ENCODE peak calls at places on chromosome 13, in nine cellular contexts. Q, Z, G, B, F, H, M, U and I are unnamed samples.
A peak's percentile ranks its signal among the peaks of the same experiment; 100 is the strongest.

GRCh38 chr13:108345016-108345415 is 75.5 kb downstream of the TNFSF13B start:
- DNase-seq in Q (no peak), Z (no peak), G (no peak), B (no peak), F (no peak), H (no peak), M (no peak), U (no peak), I (no peak)

GRCh38 chr13:113404723-113405471 is 41.0 kb upstream of the GRTP1 start:
- DNase-seq in Q (peak; percentile 32), Z (peak; percentile 50), G (no peak), B (no peak), F (no peak), H (peak; percentile 2), M (peak; percentile 61), U (no peak), I (no peak)

GRCh38 chr13:76991432-76991795 is 467 bp upstream of the CLN5 start:
- DNase-seq in Q (peak; percentile 44), Z (no peak), G (no peak), B (peak; percentile 8), F (no peak), H (no peak), M (no peak), U (peak; percentile 30), I (no peak)

GRCh38 chr13:62682788-62683187 is 1267.1 kb upstream of the PCDH20 start:
- DNase-seq in Q (no peak), Z (no peak), G (no peak), B (no peak), F (no peak), H (no peak), M (no peak), U (no peak), I (no peak)

GRCh38 chr13:20499986-20500385 is 25.7 kb downstream of the CRYL1 start:
- DNase-seq in Q (no peak), Z (no peak), G (no peak), B (no peak), F (no peak), H (no peak), M (no peak), U (no peak), I (no peak)

GRCh38 chr13:66266761-66267160 is 963.4 kb downstream of the PCDH9 start:
- DNase-seq in Q (no peak), Z (no peak), G (no peak), B (no peak), F (no peak), H (no peak), M (no peak), U (no peak), I (no peak)

GRCh38 chr13:97401421-97401820 is 32.5 kb upstream of the RAP2A start:
- DNase-seq in Q (no peak), Z (no peak), G (no peak), B (no peak), F (no peak), H (no peak), M (no peak), U (no peak), I (no peak)

GRCh38 chr13:40031031-40031430 is 375.6 kb downstream of the COG6 start:
- DNase-seq in Q (no peak), Z (no peak), G (peak; percentile 86), B (peak; percentile 83), F (no peak), H (no peak), M (no peak), U (no peak), I (no peak)

GRCh38 chr13:110683921-110684320 is 22.0 kb downstream of the CARS2 start:
- DNase-seq in Q (no peak), Z (no peak), G (no peak), B (no peak), F (no peak), H (no peak), M (no peak), U (no peak), I (no peak)

GRCh38 chr13:110681868-110682550 is 23.9 kb downstream of the CARS2 start:
- DNase-seq in Q (no peak), Z (no peak), G (no peak), B (no peak), F (no peak), H (no peak), M (no peak), U (no peak), I (no peak)

GRCh38 chr13:110682746-110683145 is 23.2 kb downstream of the CARS2 start:
- DNase-seq in Q (no peak), Z (no peak), G (no peak), B (no peak), F (no peak), H (no peak), M (no peak), U (no peak), I (no peak)

GRCh38 chr13:110684388-110685056 is 21.4 kb downstream of the CARS2 start:
- DNase-seq in Q (no peak), Z (no peak), G (no peak), B (no peak), F (no peak), H (no peak), M (no peak), U (peak; percentile 12), I (peak; percentile 75)

DNA sequence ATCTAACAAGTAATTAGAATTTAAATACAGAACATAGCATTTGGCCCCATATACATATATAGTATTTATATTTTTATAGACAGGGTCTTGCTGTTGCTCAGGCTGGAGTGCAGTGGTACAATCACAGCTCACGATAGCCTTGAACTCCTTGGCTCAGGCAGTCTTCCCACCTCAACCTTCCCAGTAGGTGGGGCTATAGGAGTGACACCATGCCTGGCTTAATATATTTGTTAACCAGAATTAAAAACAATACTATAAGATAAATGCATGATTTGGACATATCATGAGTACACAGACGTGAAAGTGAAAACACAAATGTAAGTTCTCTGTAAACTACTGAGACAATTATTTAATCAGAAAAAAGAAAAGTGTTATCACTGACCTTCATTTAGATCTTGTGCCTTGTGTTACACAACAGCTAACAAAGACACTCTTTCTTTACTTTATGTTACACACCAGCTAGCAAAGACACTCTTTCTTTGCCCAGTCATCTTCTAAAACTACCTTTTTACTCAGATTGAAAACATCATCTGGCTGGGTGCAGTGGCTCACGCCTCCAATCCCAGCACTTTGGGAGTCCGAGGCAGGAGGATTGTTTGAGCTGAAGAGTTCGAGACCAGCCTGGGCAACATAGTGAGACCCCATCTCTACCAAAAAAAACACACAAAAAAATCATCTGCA is 22.6 kb downstream of the CARS2 start:
- DNase-seq in Q (no peak), Z (no peak), G (peak; percentile 36), B (no peak), F (no peak), H (no peak), M (no peak), U (no peak), I (no peak)
- TF ChIP-seq CTCF in Q (peak; percentile 27), Z (no peak), G (peak; percentile 36), B (no peak), F (peak; percentile 51), H (peak; percentile 50), M (no peak), U (peak; percentile 24), I (peak; percentile 45)

GRCh38 chr13:110045202-110045601 is 258.8 kb upstream of the IRS2 start:
- DNase-seq in Q (no peak), Z (no peak), G (no peak), B (no peak), F (no peak), H (no peak), M (no peak), U (no peak), I (no peak)

GRCh38 chr13:110042253-110042652 is 255.9 kb upstream of the IRS2 start:
- DNase-seq in Q (no peak), Z (no peak), G (no peak), B (peak; percentile 24), F (peak; percentile 45), H (no peak), M (no peak), U (no peak), I (no peak)

GRCh38 chr13:110045919-110046318 is 259.5 kb upstream of the IRS2 start:
- DNase-seq in Q (no peak), Z (no peak), G (no peak), B (no peak), F (no peak), H (no peak), M (no peak), U (no peak), I (no peak)

GRCh38 chr13:110047511-110047910 is 259.4 kb downstream of the COL4A1 start:
- DNase-seq in Q (peak; percentile 89), Z (peak; percentile 64), G (peak; percentile 94), B (peak; percentile 99), F (peak; percentile 65), H (no peak), M (peak; percentile 82), U (peak; percentile 38), I (no peak)

GRCh38 chr13:110044521-110045200 is 258.3 kb upstream of the IRS2 start:
- DNase-seq in Q (no peak), Z (no peak), G (peak; percentile 86), B (peak; percentile 63), F (peak; percentile 67), H (no peak), M (no peak), U (no peak), I (no peak)
- TF ChIP-seq CTCF in Q (no peak), Z (no peak), G (peak; percentile 31), B (no peak), F (peak; percentile 9), H (no peak), M (no peak), U (no peak), I (no peak)

DNA sequence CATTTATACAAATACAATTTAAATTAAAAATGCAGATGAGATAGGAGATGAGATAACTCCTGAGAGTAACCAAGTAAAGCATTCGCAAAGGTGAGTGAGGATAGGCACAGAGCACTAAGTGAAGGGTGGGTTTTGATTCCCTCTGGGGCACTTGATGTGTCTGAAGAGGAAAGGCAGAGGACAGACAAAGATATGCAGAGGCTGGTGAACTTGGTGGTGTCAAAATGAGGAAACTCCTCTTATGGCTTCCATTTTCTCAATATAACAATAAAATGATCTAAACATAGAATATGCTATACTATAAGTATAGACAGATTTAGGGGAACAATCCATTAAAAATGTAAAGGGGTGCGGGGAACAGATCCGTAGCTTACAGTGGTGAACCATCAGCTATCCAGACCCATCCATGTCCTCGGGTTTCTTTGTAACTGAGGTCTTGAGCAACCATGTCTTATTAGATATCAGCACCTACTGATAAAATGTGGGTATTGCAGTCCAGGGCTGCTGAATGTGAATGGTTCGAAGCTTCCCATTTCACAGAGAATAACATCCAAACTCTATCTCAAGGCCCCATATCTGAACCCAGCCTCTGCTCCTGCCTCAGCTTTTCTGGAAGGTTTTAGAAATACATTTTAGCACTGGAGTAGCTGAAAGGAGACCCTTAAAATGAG is 73.9 kb upstream of the SLC10A2 start:
- DNase-seq in Q (no peak), Z (no peak), G (peak; percentile 46), B (no peak), F (no peak), H (no peak), M (no peak), U (no peak), I (no peak)
- TF ChIP-seq CTCF in Q (peak; percentile 53), Z (peak; percentile 43), G (peak; percentile 72), B (peak; percentile 34), F (no peak), H (peak; percentile 42), M (no peak), U (peak; percentile 49), I (peak; percentile 75)

GRCh38 chr13:100088282-100088647 is 628 bp upstream of the PCCA start:
- DNase-seq in Q (no peak), Z (no peak), G (no peak), B (no peak), F (no peak), H (no peak), M (no peak), U (no peak), I (no peak)

GRCh38 chr13:100090861-100091260 is 2.0 kb downstream of the PCCA start:
- DNase-seq in Q (no peak), Z (no peak), G (no peak), B (no peak), F (no peak), H (no peak), M (no peak), U (no peak), I (no peak)

GRCh38 chr13:100089633-100090032 is 740 bp downstream of the PCCA start:
- DNase-seq in Q (no peak), Z (no peak), G (peak; percentile 24), B (peak; percentile 16), F (no peak), H (no peak), M (no peak), U (no peak), I (no peak)

GRCh38 chr13:100088648-100089601 is at the start of gene PCCA:
- DNase-seq in Q (peak; percentile 97), Z (peak; percentile 95), G (peak; percentile 87), B (peak; percentile 91), F (peak; percentile 79), H (peak; percentile 88), M (peak; percentile 97), U (peak; percentile 94), I (peak; percentile 97)
- TF ChIP-seq CTCF in Q (no peak), Z (no peak), G (no peak), B (no peak), F (no peak), H (no peak), M (no peak), U (no peak), I (no peak)